ENCODE peak calls at places on chromosomes 7 and 10, in eight cellular contexts. L is lower leg skin, P is mammary epithelial cell, X is H7, O is SJSA1, S is heart right ventricle, J is fibroblast of mammary gland, T is left ventricle myocardium inferior. R is an unnamed sample.

GRCh38 chr7:128210590-128211570 is 30.2 kb upstream of the LEP start:
- DNase-seq in X (peak), L (no peak), P (no peak), O (no peak), S (no peak), T (no peak), J (no peak), R (no peak)

GRCh38 chr10:95572451-95572850 is 11.3 kb upstream of the SORBS1 start:
- DNase-seq in O (no peak), X (no peak), J (no peak), T (no peak), P (no peak), L (no peak), S (no peak), R (no peak)

GRCh38 chr7:496528-497295 is 22.9 kb downstream of the PDGFA start:
- DNase-seq in J (no peak), X (no peak), T (peak), S (peak), O (no peak), P (peak), L (no peak), R (no peak)

GRCh38 chr7:84194484-84195260 is at the start of gene SEMA3A:
- DNase-seq in T (no peak), J (peak), P (peak), X (peak), O (peak), L (peak), S (no peak), R (peak)

GRCh38 chr10:131178521-131178920 is 133.0 kb downstream of the TCERG1L start:
- DNase-seq in L (no peak), S (no peak), O (no peak), X (no peak), T (no peak), P (no peak), J (no peak), R (no peak)

GRCh38 chr7:151374139-151374538 is 32.5 kb downstream of the NUB1 start:
- DNase-seq in T (peak), L (no peak), S (no peak), X (peak), J (no peak), O (no peak), P (no peak), R (no peak)

GRCh38 chr10:85643839-85644525 is 722.6 kb downstream of the GRID1 start:
- DNase-seq in S (no peak), O (peak), L (no peak), J (peak), P (peak), X (no peak), T (no peak), R (no peak)

GRCh38 chr10:27504897-27505457 is 873 bp downstream of the RAB18 start:
- DNase-seq in O (no peak), X (no peak), T (no peak), J (peak), P (peak), S (no peak), L (no peak), R (peak)

GRCh38 chr10:88080213-88080612 is 216.8 kb downstream of the PTEN start:
- DNase-seq in O (peak), S (no peak), L (no peak), J (peak), T (no peak), P (no peak), X (no peak), R (peak)

GRCh38 chr10:117471344-117471874 is 71.1 kb upstream of the EMX2 start:
- DNase-seq in O (no peak), L (no peak), X (no peak), J (no peak), P (no peak), T (no peak), S (no peak), R (no peak)

GRCh38 chr10:62492012-62492869 is 118.1 kb downstream of the ZNF365 start:
- DNase-seq in J (peak), T (no peak), L (peak), S (no peak), P (peak), O (no peak), X (peak), R (peak)

GRCh38 chr10:1048349-1048731 is 579 bp downstream of the IDI1 start:
- DNase-seq in X (peak), T (peak), P (no peak), O (no peak), J (peak), L (no peak), S (peak), R (peak)

GRCh38 chr10:98646998-98647917 is 200.5 kb upstream of the HPS1 start:
- DNase-seq in S (no peak), O (no peak), J (no peak), T (no peak), L (no peak), P (no peak), X (peak), R (no peak)

GRCh38 chr10:78025685-78026364 is 3.5 kb downstream of the POLR3A start:
- DNase-seq in P (peak), T (no peak), S (no peak), J (peak), L (no peak), X (no peak), O (peak), R (no peak)

GRCh38 chr7:107291434-107291833 is 122.6 kb downstream of the HBP1 start:
- DNase-seq in S (no peak), X (no peak), L (no peak), O (no peak), T (no peak), P (peak), J (no peak), R (no peak)

GRCh38 chr10:93495654-93496321 is 624 bp upstream of the CEP55 start:
- DNase-seq in T (no peak), P (peak), J (peak), X (peak), O (peak), S (no peak), L (no peak), R (no peak)

GRCh38 chr7:18315241-18315640 is 180.3 kb upstream of the HDAC9 start:
- DNase-seq in L (no peak), P (no peak), T (no peak), X (no peak), S (no peak), J (no peak), O (no peak), R (no peak)

GRCh38 chr7:6631605-6632004 is 5.5 kb upstream of the ZNF316 start:
- DNase-seq in P (no peak), J (no peak), T (no peak), L (no peak), S (no peak), X (no peak), O (no peak), R (no peak)

GRCh38 chr10:28728396-28728795 is 51.1 kb downstream of the BAMBI start:
- DNase-seq in S (no peak), L (no peak), T (no peak), O (no peak), P (peak), J (no peak), X (no peak), R (no peak)

GRCh38 chr7:44077681-44078091 is 4.6 kb downstream of the POLM start:
- DNase-seq in T (peak), X (no peak), O (no peak), S (no peak), J (no peak), P (no peak), L (no peak), R (no peak)

GRCh38 chr10:106938448-106939014 is 226.0 kb downstream of the SORCS1 start:
- DNase-seq in T (no peak), P (no peak), X (no peak), S (no peak), O (no peak), J (no peak), L (no peak), R (no peak)

GRCh38 chr7:82542665-82543064 is 99.1 kb upstream of the CACNA2D1 start:
- DNase-seq in L (no peak), T (no peak), O (no peak), S (no peak), X (no peak), J (peak), P (peak), R (peak)

DNA sequence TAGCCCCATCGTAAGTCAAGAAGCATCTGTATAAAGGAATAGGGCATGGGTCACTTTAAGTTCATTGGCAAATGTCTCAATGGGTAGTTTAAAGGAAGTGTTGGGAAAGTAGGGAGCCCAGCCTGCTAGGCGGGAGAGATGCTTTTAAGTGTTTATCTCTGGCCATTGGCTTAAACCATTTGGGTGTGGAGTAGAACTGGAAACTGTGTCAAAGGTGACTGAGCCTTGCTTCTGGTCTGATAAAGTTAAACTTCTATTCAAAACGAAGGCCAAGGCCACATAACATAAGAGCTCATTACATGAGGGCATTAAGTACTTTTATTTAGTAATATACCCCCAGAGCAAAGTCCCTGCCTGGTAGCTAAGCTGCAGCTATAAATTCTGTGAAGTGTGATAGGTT is 148.7 kb downstream of the SPAG6 start:
- DNase-seq in O (no peak), S (no peak), P (no peak), L (no peak), T (no peak), J (no peak), X (no peak), R (no peak)
- H3K4me3 ChIP-seq in O (no peak), S (no peak), P (no peak), L (no peak), T (no peak), J (no peak), X (no peak), R (no peak)

DNA sequence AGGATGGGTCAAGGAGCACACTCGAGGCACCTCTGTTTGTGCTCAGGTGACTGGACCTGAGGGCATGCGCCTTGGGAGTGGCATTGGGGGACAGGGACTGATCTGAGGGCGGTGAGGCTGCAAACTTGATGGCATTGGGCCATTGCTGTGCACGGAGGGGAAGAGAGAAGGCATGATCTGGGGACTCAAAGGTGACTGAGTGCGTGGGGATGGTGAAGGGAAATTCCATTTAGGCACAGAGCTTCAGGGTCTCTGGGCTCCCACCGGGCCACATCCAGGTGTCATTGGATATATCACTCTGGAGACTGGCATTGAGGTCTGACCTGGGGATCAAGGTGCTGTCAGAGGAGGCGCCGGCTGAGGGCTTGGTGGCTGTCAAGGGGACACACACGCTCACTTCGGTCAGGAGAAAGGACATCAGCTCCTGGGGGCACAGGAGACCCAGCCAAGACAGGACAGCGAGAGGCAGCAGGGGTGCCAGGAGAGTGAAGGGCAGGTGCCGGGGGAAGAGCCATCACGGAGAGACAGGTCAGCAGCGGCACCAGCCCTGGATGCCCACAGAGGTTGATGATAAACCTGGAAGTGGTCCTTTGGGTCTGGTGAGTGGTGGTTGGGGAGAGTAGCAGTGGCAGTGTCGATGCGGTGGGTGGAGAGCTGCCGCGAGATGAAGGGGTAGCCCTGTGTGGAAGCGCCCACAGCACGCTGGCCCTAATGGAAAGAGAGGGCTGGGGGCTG is 5.5 kb downstream of the ADCK2 start:
- DNase-seq in X (peak), J (no peak), S (no peak), P (no peak), O (no peak), T (no peak), L (no peak), R (no peak)
- H3K4me3 ChIP-seq in X (no peak), J (no peak), S (no peak), P (no peak), O (no peak), T (no peak), L (no peak), R (no peak)

DNA sequence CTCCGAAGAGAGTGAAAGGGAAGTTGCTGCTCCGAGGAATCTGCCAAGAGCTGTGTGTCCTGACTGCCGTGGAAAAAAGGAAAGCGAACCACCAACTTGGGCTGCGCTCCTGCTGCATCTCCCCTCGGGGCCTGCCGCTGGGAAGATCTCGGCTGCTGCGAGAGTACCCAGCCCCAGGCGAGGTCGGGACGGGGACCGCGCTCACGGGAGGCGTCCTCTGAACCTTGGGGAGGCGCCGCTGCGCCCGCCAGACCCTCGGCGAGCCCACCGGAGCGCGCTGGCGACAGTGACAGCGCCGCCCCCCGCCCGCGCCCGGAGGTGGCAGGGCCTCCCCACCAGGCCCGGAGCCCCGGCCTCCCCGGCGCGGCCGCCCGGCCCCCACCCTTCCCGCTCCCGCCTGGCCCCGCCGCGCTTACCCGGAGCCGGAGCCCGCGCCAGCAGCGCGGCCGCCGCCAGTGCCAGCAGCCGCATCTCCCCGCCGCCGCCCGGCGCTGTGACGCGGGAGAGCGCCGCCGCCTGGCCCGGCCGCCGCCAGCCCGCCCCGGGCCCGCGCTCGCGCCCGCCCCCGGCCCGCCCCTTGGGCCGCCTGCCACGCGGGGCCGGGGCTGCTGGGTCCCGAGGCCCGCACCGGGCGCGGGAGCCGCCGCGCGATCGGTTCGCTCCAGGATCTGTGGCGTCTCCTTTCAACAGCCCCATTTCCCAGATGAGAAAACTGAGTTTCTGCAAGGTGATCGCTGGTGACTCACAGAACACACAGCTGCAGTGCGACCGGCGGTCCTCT is at the start of gene VSTM4:
- DNase-seq in X (peak), J (peak), O (peak), T (peak), L (no peak), P (no peak), S (peak), R (peak)
- H3K4me3 ChIP-seq in X (peak), J (peak), O (peak), T (peak), L (peak), P (no peak), S (peak), R (peak)

GRCh38 chr10:69865450-69865849 is 63.7 kb downstream of the COL13A1 start:
- DNase-seq in J (no peak), S (no peak), L (no peak), P (peak), O (no peak), T (no peak), X (no peak), R (no peak)

GRCh38 chr10:69868821-69869220 is 67.1 kb downstream of the COL13A1 start:
- DNase-seq in O (no peak), P (no peak), T (no peak), J (no peak), L (no peak), X (no peak), S (no peak), R (no peak)

GRCh38 chr10:69866246-69866687 is 64.6 kb downstream of the COL13A1 start:
- DNase-seq in J (no peak), S (no peak), P (no peak), X (no peak), O (no peak), L (no peak), T (no peak), R (no peak)

GRCh38 chr10:69867699-69868558 is 66.2 kb downstream of the COL13A1 start:
- DNase-seq in J (no peak), O (no peak), L (no peak), X (peak), P (no peak), S (no peak), T (no peak), R (no peak)

DNA sequence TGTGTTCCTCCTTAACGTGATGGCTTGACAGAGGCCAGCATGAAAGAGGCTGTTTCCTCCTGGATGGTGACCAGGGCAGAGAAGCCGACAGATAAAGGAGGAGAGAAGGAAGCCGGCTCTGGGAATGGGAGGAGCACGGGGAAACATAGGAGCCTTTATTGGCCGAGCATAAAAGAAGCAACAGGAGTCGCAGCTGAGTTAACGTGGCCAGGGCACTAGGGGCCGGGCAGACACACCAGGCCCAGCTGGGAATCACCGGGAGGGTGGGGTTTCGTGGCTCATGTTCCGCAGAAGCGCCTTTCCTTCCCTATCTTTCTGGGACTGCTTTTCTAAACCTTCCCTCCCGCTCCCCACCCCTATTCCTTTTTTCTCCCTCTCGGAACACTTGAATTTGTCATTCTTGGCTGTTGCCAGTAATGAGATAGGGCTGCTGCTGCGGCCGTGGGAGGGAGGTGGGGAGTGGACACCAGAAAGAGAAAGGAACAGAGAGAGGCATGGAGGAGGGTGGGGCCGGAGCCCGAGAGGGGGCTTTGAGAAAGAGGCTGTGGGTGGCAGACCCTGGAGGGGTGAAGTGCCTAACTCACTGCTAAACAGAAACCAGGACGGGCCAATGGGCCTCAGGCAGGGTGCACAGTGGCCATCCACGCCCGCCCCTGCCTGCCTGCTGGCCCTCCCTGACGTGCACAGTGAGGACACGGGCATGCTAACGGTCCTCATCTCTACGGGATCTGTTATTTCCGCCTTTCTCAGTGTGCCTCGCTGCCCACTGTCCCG is 65.2 kb downstream of the COL13A1 start:
- DNase-seq in P (peak), T (peak), L (no peak), J (peak), X (peak), O (peak), S (peak), R (peak)
- H3K4me3 ChIP-seq in P (no peak), T (peak), L (no peak), J (no peak), X (no peak), O (peak), S (no peak), R (peak)

GRCh38 chr7:27245798-27246691 is 3.4 kb downstream of the EVX1 start:
- DNase-seq in T (no peak), P (peak), J (no peak), X (peak), L (no peak), S (no peak), O (no peak), R (no peak)
- H3K4me3 ChIP-seq in T (peak), P (peak), J (no peak), X (peak), L (no peak), S (peak), O (no peak), R (no peak)

GRCh38 chr10:14645239-14645960 is 129.3 kb downstream of the FAM107B start:
- DNase-seq in O (no peak), P (no peak), J (no peak), L (no peak), S (no peak), X (no peak), T (no peak), R (no peak)

GRCh38 chr10:14648042-14648765 is 126.5 kb downstream of the FAM107B start:
- DNase-seq in T (peak), O (no peak), P (peak), X (no peak), S (peak), J (peak), L (peak), R (peak)

GRCh38 chr10:14649739-14650138 is 125.0 kb downstream of the FAM107B start:
- DNase-seq in S (no peak), P (no peak), J (no peak), T (no peak), L (no peak), O (no peak), X (no peak), R (no peak)

GRCh38 chr10:14652067-14652466 is 122.6 kb downstream of the FAM107B start:
- DNase-seq in O (no peak), X (no peak), S (no peak), L (no peak), P (no peak), T (no peak), J (no peak), R (no peak)

GRCh38 chr10:14648936-14649335 is 125.8 kb downstream of the FAM107B start:
- DNase-seq in L (no peak), X (no peak), S (no peak), P (peak), J (no peak), T (no peak), O (no peak), R (no peak)
- H3K4me3 ChIP-seq in L (no peak), X (no peak), S (no peak), P (no peak), J (no peak), T (no peak), O (no peak), R (no peak)

GRCh38 chr7:99929730-99930053 is 272 bp upstream of the GJC3 start:
- DNase-seq in S (no peak), T (no peak), P (no peak), L (no peak), O (no peak), X (no peak), J (no peak), R (no peak)
- H3K4me3 ChIP-seq in S (peak), T (peak), P (no peak), L (no peak), O (no peak), X (no peak), J (no peak), R (no peak)

GRCh38 chr7:131727189-131727588 is 170.8 kb upstream of the PODXL start:
- DNase-seq in L (no peak), T (no peak), X (no peak), O (no peak), P (no peak), S (no peak), J (no peak), R (no peak)
- H3K4me3 ChIP-seq in L (no peak), T (no peak), X (no peak), O (no peak), P (no peak), S (no peak), J (no peak), R (no peak)